ENCODE peak calls at places on chromosomes 16 and 17, in five cellular contexts. R is IMR-90, J is stomach, K is ovary, X is body of pancreas. T is an unnamed sample.

GRCh38 chr16:12186774-12187335 is 210.3 kb downstream of the SNX29 start:
- DNase-seq in R (peak; percentile 49), J (no peak), K (no peak), X (no peak), T (no peak)

GRCh38 chr17:68621065-68621464 is 19.9 kb upstream of the FAM20A start:
- DNase-seq in R (no peak), J (no peak), K (no peak), X (no peak), T (no peak)

GRCh38 chr16:89448656-89449055 is 41.7 kb downstream of the ANKRD11 start:
- DNase-seq in R (no peak), J (peak; percentile 83), K (no peak), X (peak; percentile 73), T (no peak)

GRCh38 chr16:31200821-31201510 is 1.6 kb downstream of the PYCARD start:
- DNase-seq in R (no peak), J (no peak), K (no peak), X (no peak), T (no peak)

GRCh38 chr17:59107306-59107670 is 608 bp upstream of the TRIM37 start:
- DNase-seq in R (no peak), J (no peak), K (no peak), X (no peak), T (no peak)

GRCh38 chr17:34171245-34171818 is 83.8 kb upstream of the CCL2 start:
- DNase-seq in R (peak; percentile 53), J (peak; percentile 63), K (peak; percentile 35), X (peak; percentile 80), T (peak; percentile 76)

GRCh38 chr16:86494565-86495356 is 15.6 kb upstream of the FOXF1 start:
- DNase-seq in R (no peak), J (no peak), K (no peak), X (no peak), T (no peak)

GRCh38 chr16:30065943-30066881 is 652 bp downstream of the ALDOA start:
- DNase-seq in R (peak; percentile 70), J (no peak), K (peak; percentile 75), X (no peak), T (peak; percentile 33)

GRCh38 chr17:79035686-79036085 is 11.7 kb downstream of the C1QTNF1 start:
- DNase-seq in R (no peak), J (no peak), K (no peak), X (no peak), T (no peak)

GRCh38 chr17:41785876-41786226 is 660 bp downstream of the JUP start:
- DNase-seq in R (no peak), J (peak; percentile 84), K (peak; percentile 68), X (peak; percentile 78), T (no peak)

GRCh38 chr17:42413464-42414040 is 9.5 kb downstream of the CAVIN1 start:
- DNase-seq in R (no peak), J (no peak), K (no peak), X (no peak), T (no peak)

GRCh38 chr17:42518046-42518754 is 17.8 kb upstream of the NAGLU start:
- DNase-seq in R (peak; percentile 98), J (peak; percentile 79), K (peak; percentile 92), X (peak; percentile 53), T (peak; percentile 71)

GRCh38 chr16:17343729-17344128 is 127.0 kb downstream of the XYLT1 start:
- DNase-seq in R (no peak), J (no peak), K (no peak), X (no peak), T (no peak)

GRCh38 chr16:50096791-50097190 is 31.0 kb downstream of the HEATR3 start:
- DNase-seq in R (peak; percentile 63), J (no peak), K (no peak), X (no peak), T (no peak)

GRCh38 chr17:6437466-6437865 is 2.5 kb upstream of the AIPL1 start:
- DNase-seq in R (no peak), J (no peak), K (no peak), X (no peak), T (no peak)

DNA sequence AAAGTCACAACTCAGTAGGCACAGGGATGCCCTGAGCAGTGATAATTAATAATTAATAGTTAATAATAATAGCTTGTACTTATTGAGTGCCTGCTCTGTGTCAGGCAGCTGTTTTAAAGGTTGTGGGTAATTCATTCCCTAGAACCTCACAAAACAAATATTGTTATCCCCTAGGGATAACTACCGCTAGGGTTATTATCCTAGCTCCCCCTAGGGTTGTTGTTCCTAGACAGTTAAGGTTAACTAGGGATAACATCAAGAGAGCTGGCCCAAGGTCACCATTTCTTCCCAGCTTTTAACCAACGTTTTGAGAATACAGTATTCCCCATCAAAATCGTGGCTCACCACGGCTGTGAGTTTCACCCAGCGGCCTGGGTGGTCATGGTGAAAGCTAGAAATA is 180.1 kb downstream of the PRKCB start:
- DNase-seq in R (no peak), J (no peak), K (no peak), X (no peak), T (no peak)
- H3K36me3 ChIP-seq in R (no peaks in the 10 kb centered on the region), J (no peaks in the 10 kb centered on the region), K (no peaks in the 10 kb centered on the region), X (no peaks in the 10 kb centered on the region), T (no peaks in the 10 kb centered on the region)

GRCh38 chr16:82370282-82370681 is 200.3 kb upstream of the MPHOSPH6 start:
- DNase-seq in R (no peak), J (no peak), K (no peak), X (no peak), T (no peak)

GRCh38 chr16:82364690-82365089 is 194.7 kb upstream of the MPHOSPH6 start:
- DNase-seq in R (no peak), J (no peak), K (no peak), X (no peak), T (no peak)

GRCh38 chr16:82366462-82366861 is 196.4 kb upstream of the MPHOSPH6 start:
- DNase-seq in R (no peak), J (no peak), K (no peak), X (no peak), T (no peak)

GRCh38 chr16:82363026-82363816 is 193.2 kb upstream of the MPHOSPH6 start:
- DNase-seq in R (no peak), J (no peak), K (no peak), X (no peak), T (no peak)

GRCh38 chr16:82368041-82368440 is 198.0 kb upstream of the MPHOSPH6 start:
- DNase-seq in R (peak; percentile 32), J (peak; percentile 66), K (no peak), X (peak; percentile 56), T (peak; percentile 73)
- TF ChIP-seq POLR2A in R (no peak), J (no peak), K (no peak), X (no peak), T (no peak)

DNA sequence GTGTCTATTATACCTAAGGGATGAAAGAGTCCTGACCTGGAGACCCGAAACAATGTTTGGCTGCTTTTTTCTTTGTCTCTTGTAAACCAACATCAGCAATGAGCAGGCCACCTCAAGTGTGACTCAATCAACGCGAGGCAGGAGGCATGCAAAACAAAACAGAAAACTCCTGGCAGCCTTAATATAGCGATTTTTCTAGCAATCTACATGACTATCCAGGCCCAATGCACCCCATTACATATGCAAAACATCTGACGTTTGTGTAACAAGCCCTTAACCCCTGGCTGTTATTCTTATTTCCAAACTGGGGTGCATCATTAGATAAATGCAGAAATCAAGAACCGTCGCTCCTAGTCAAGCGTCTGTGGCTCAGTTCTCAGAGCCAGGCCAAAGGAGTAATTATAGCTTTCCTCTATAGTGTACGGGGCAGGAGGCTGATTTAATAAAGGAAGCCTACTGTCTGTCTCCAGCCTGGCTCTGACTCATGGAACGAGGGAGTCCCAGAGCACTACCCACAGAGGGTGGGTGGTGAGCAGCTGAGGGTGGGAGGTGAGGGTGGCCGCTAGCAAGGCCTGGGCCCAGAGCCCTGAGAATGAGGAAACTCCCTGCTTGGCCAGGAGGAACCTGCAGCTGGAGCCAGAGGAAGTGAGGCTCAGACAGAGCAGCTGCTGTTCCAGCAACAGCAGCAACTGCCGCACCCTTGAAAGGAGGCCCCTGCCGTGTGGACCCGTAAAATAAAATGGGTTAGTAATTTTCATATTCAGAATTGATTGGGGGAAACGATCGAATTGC is 43.9 kb downstream of the CHD9 start:
- DNase-seq in R (peak; percentile 96), J (peak; percentile 76), K (peak; percentile 88), X (peak; percentile 64), T (peak; percentile 78)
- H3K4me3 ChIP-seq in R (no peak overlapping the region), J (peak overlapping the region; percentile 43), K (peak overlapping the region; percentile 42), X (no peak overlapping the region), T (peak overlapping the region; percentile 39)

DNA sequence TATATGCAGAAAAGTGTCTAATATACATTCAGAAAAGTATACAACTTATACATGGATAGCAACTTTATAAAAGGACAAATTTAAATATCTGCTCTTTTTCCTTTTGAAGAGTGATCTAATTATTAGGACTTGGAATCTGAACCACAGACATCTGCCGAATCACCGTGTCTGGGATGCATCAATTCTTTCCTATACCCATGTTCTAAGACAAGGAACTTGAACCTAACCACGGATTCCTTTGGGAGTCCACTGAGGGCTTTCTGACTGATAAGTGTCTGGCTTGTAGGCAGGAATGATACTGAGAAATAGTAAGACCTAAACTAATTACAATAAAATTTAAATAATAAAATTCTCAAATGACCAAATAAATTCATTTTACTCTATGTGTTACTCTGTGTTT is 54.2 kb downstream of the NDEL1 start:
- DNase-seq in R (peak; percentile 37), J (no peak), K (no peak), X (no peak), T (no peak)
- H3K36me3 ChIP-seq in R (peaks cover 61% of the 10 kb centered on the region), J (peaks cover 19% of the 10 kb centered on the region), K (no peaks in the 10 kb centered on the region), X (no peaks in the 10 kb centered on the region), T (no peaks in the 10 kb centered on the region)

DNA sequence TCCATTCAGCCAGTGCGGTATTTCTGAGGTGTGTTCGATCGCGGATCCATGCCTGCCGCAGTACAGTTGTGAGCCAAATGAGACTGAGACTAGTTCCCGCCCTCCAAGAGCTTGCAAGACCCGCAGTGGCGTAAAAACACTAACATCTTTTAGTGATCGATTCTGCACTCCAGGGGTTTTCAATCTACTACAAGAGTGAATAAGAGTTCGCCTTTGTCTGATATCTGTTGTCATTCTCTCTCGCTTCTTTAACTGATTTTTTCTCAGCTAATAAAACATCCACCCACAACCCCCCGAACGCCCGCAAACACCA is 454 bp upstream of the RPL19 start:
- DNase-seq in R (no peak), J (no peak), K (no peak), X (no peak), T (no peak)
- TF ChIP-seq POLR2A in R (no peak), J (no peak), K (peak; percentile 42), X (no peak), T (no peak)

GRCh38 chr17:66351701-66352100 is 49.3 kb downstream of the PRKCA start:
- DNase-seq in R (no peak), J (no peak), K (no peak), X (no peak), T (no peak)
- H3K4me3 ChIP-seq in R (no peak overlapping the region), J (no peak overlapping the region), K (no peak overlapping the region), X (no peak overlapping the region), T (no peak overlapping the region)

DNA sequence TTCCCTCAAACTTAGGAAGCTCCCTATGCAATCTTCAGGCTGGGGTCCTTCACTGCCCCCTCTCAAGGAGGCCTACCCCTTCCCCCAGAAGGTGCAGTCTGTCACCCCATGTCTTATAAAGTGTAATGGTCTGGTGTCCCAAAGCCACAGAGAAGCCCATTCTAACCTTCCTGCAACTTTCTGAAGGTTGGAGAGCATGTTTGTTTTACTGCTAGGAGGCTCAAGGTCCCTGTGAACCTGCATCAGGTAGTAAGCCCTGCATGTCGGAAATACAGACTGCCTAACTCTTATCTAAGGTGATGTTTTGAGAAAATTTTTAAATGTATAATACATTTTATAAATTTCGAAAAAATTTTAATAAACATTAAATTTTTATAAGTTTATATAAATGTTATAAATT is 18.3 kb downstream of the ZNF750 start:
- DNase-seq in R (no peak), J (no peak), K (no peak), X (no peak), T (no peak)
- H3K36me3 ChIP-seq in R (peaks cover 12% of the 10 kb centered on the region), J (peaks cover 18% of the 10 kb centered on the region), K (no peaks in the 10 kb centered on the region), X (no peaks in the 10 kb centered on the region), T (no peaks in the 10 kb centered on the region)

GRCh38 chr17:77374170-77374936 is 233.6 kb downstream of the SEC14L1 start:
- DNase-seq in R (peak; percentile 86), J (peak; percentile 87), K (peak; percentile 84), X (peak; percentile 72), T (peak; percentile 88)
- TF ChIP-seq POLR2A in R (peak; percentile 75), J (peak; percentile 74), K (peak; percentile 59), X (peak; percentile 24), T (no peak)

T was measured in testis.